ENCODE peak calls at places on chromosomes 16 and 17, in nine cellular contexts. One of them, this sample, is unnamed.

GRCh38 chr17:29643817-29644160 is 21.1 kb upstream of the CORO6 start:
- DNase-seq in tibial nerve: no peak
- DNase-seq in HepG2: no peak
- DNase-seq in H1: no peak
- DNase-seq in upper lobe of left lung: no peak
- DNase-seq in K562: no peak
- DNase-seq in A549: no peak
- DNase-seq in stomach: no peak
- DNase-seq in ovary: no peak
- DNase-seq in this sample: no peak

GRCh38 chr17:78723001-78723796 is 58.9 kb downstream of the CYTH1 start:
- DNase-seq in H1: peak; percentile 83
- DNase-seq in upper lobe of left lung: peak; percentile 65
- DNase-seq in K562: no peak
- DNase-seq in tibial nerve: no peak
- DNase-seq in HepG2: no peak
- DNase-seq in stomach: no peak
- DNase-seq in ovary: peak; percentile 76
- DNase-seq in A549: no peak
- DNase-seq in this sample: no peak

GRCh38 chr16:1466968-1467521 is 7.8 kb downstream of the CLCN7 start:
- DNase-seq in K562: no peak
- DNase-seq in A549: no peak
- DNase-seq in tibial nerve: no peak
- DNase-seq in ovary: no peak
- DNase-seq in H1: peak; percentile 37
- DNase-seq in upper lobe of left lung: peak; percentile 51
- DNase-seq in HepG2: no peak
- DNase-seq in stomach: no peak
- DNase-seq in this sample: no peak

GRCh38 chr17:31696184-31696602 is 162.9 kb downstream of the COPRS start:
- DNase-seq in K562: no peak
- DNase-seq in H1: peak; percentile 49
- DNase-seq in ovary: peak; percentile 42
- DNase-seq in HepG2: peak; percentile 50
- DNase-seq in A549: no peak
- DNase-seq in upper lobe of left lung: no peak
- DNase-seq in stomach: peak; percentile 74
- DNase-seq in tibial nerve: peak; percentile 72
- DNase-seq in this sample: peak; percentile 90

GRCh38 chr17:76527430-76528111 is 9.9 kb downstream of the CYGB start:
- DNase-seq in ovary: peak; percentile 86
- DNase-seq in K562: no peak
- DNase-seq in upper lobe of left lung: peak; percentile 84
- DNase-seq in tibial nerve: peak; percentile 73
- DNase-seq in stomach: peak; percentile 60
- DNase-seq in A549: no peak
- DNase-seq in H1: peak; percentile 78
- DNase-seq in HepG2: peak; percentile 80
- DNase-seq in this sample: no peak

GRCh38 chr16:1691956-1692355 is 13.9 kb downstream of the JPT2 start:
- DNase-seq in ovary: no peak
- DNase-seq in HepG2: no peak
- DNase-seq in H1: no peak
- DNase-seq in tibial nerve: no peak
- DNase-seq in A549: peak; percentile 82
- DNase-seq in K562: no peak
- DNase-seq in stomach: no peak
- DNase-seq in upper lobe of left lung: no peak
- DNase-seq in this sample: no peak

GRCh38 chr16:75343311-75343710 is 90.0 kb downstream of the CFDP1 start:
- DNase-seq in H1: no peak
- DNase-seq in HepG2: no peak
- DNase-seq in K562: no peak
- DNase-seq in ovary: no peak
- DNase-seq in upper lobe of left lung: no peak
- DNase-seq in stomach: no peak
- DNase-seq in tibial nerve: no peak
- DNase-seq in A549: no peak
- DNase-seq in this sample: no peak

GRCh38 chr16:86306811-86307517 is 203.4 kb upstream of the FOXF1 start:
- DNase-seq in HepG2: no peak
- DNase-seq in tibial nerve: no peak
- DNase-seq in upper lobe of left lung: no peak
- DNase-seq in A549: no peak
- DNase-seq in H1: no peak
- DNase-seq in K562: no peak
- DNase-seq in stomach: no peak
- DNase-seq in ovary: no peak
- DNase-seq in this sample: no peak

GRCh38 chr17:80169107-80169506 is 723 bp upstream of the CARD14 start:
- DNase-seq in tibial nerve: no peak
- DNase-seq in ovary: no peak
- DNase-seq in HepG2: no peak
- DNase-seq in stomach: no peak
- DNase-seq in H1: no peak
- DNase-seq in upper lobe of left lung: no peak
- DNase-seq in A549: no peak
- DNase-seq in K562: no peak
- DNase-seq in this sample: no peak

GRCh38 chr17:77893144-77894044 is 65.1 kb upstream of the TNRC6C start:
- DNase-seq in upper lobe of left lung: no peak
- DNase-seq in K562: no peak
- DNase-seq in HepG2: no peak
- DNase-seq in stomach: no peak
- DNase-seq in H1: no peak
- DNase-seq in tibial nerve: no peak
- DNase-seq in ovary: no peak
- DNase-seq in A549: no peak
- DNase-seq in this sample: no peak

GRCh38 chr16:9946022-9946720 is 236.1 kb downstream of the GRIN2A start:
- DNase-seq in ovary: no peak
- DNase-seq in tibial nerve: no peak
- DNase-seq in A549: no peak
- DNase-seq in stomach: no peak
- DNase-seq in upper lobe of left lung: no peak
- DNase-seq in K562: no peak
- DNase-seq in HepG2: no peak
- DNase-seq in H1: no peak
- DNase-seq in this sample: no peak

GRCh38 chr16:22721497-22722100 is 92.4 kb upstream of the HS3ST2 start:
- DNase-seq in K562: no peak
- DNase-seq in upper lobe of left lung: no peak
- DNase-seq in tibial nerve: no peak
- DNase-seq in stomach: no peak
- DNase-seq in ovary: no peak
- DNase-seq in H1: no peak
- DNase-seq in A549: no peak
- DNase-seq in HepG2: no peak
- DNase-seq in this sample: no peak
- TF ChIP-seq EP300 in K562: no peak
- TF ChIP-seq EP300 in upper lobe of left lung: no peak
- TF ChIP-seq EP300 in tibial nerve: no peak
- TF ChIP-seq EP300 in stomach: no peak
- TF ChIP-seq EP300 in ovary: no peak
- TF ChIP-seq EP300 in H1: no peak
- TF ChIP-seq EP300 in A549: no peak
- TF ChIP-seq EP300 in HepG2: no peak
- TF ChIP-seq EP300 in this sample: no peak

GRCh38 chr16:29806096-29806579 is at the start of gene MAZ:
- DNase-seq in K562: peak; percentile 95
- DNase-seq in tibial nerve: no peak
- DNase-seq in upper lobe of left lung: peak; percentile 95
- DNase-seq in A549: no peak
- DNase-seq in ovary: no peak
- DNase-seq in H1: no peak
- DNase-seq in HepG2: no peak
- DNase-seq in stomach: no peak
- DNase-seq in this sample: no peak

GRCh38 chr16:29807426-29808218 is 1.3 kb downstream of the MAZ start:
- DNase-seq in H1: peak; percentile 81
- DNase-seq in stomach: peak; percentile 89
- DNase-seq in HepG2: peak; percentile 81
- DNase-seq in ovary: peak; percentile 87
- DNase-seq in upper lobe of left lung: peak; percentile 95
- DNase-seq in tibial nerve: peak; percentile 82
- DNase-seq in A549: no peak
- DNase-seq in K562: peak; percentile 96
- DNase-seq in this sample: peak; percentile 94

GRCh38 chr16:29808219-29808900 is 2.0 kb downstream of the MAZ start:
- DNase-seq in ovary: peak; percentile 55
- DNase-seq in H1: no peak
- DNase-seq in upper lobe of left lung: peak; percentile 81
- DNase-seq in A549: no peak
- DNase-seq in tibial nerve: no peak
- DNase-seq in stomach: no peak
- DNase-seq in HepG2: no peak
- DNase-seq in K562: peak; percentile 48
- DNase-seq in this sample: no peak

GRCh38 chr16:29805232-29806095 is 865 bp upstream of the MAZ start:
- DNase-seq in A549: peak; percentile 84
- DNase-seq in tibial nerve: peak; percentile 97
- DNase-seq in ovary: peak; percentile 97
- DNase-seq in K562: peak; percentile 98
- DNase-seq in HepG2: peak; percentile 97
- DNase-seq in upper lobe of left lung: peak; percentile 99
- DNase-seq in stomach: peak; percentile 98
- DNase-seq in H1: peak; percentile 96
- DNase-seq in this sample: peak; percentile 99

DNA sequence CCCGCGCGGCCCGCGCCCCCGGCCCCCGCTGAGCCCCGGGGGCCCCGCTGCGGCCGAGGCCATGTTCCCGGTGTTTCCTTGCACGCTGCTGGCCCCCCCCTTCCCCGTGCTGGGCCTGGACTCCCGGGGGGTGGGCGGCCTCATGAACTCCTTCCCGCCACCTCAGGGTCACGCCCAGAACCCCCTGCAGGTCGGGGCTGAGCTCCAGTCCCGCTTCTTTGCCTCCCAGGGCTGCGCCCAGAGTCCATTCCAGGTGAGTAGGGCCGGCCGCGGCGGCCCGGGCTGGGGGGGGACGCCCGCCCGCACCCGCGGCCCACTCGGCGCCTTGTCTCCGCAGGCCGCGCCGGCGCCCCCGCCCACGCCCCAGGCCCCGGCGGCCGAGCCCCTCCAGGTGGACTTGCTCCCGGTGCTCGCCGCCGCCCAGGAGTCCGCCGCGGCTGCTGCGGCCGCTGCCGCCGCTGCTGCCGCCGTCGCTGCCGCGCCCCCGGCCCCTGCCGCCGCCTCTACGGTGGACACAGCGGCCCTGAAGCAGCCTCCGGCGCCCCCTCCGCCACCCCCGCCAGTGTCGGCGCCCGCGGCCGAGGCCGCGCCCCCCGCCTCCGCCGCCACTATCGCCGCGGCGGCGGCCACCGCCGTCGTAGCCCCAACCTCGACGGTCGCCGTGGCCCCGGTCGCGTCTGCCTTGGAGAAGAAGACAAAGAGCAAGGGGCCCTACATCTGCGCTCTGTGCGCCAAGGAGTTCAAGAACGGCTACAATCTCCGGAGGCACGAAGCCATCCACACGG is 504 bp downstream of the MAZ start:
- DNase-seq in upper lobe of left lung: peak; percentile 91
- DNase-seq in tibial nerve: no peak
- DNase-seq in stomach: peak; percentile 44
- DNase-seq in HepG2: peak; percentile 76
- DNase-seq in ovary: peak; percentile 80
- DNase-seq in A549: no peak
- DNase-seq in H1: peak; percentile 79
- DNase-seq in K562: peak; percentile 90
- DNase-seq in this sample: peak; percentile 83
- TF ChIP-seq EP300 in upper lobe of left lung: no peak
- TF ChIP-seq EP300 in tibial nerve: no peak
- TF ChIP-seq EP300 in stomach: no peak
- TF ChIP-seq EP300 in HepG2: no peak
- TF ChIP-seq EP300 in ovary: no peak
- TF ChIP-seq EP300 in A549: no peak
- TF ChIP-seq EP300 in H1: no peak
- TF ChIP-seq EP300 in K562: no peak
- TF ChIP-seq EP300 in this sample: no peak

DNA sequence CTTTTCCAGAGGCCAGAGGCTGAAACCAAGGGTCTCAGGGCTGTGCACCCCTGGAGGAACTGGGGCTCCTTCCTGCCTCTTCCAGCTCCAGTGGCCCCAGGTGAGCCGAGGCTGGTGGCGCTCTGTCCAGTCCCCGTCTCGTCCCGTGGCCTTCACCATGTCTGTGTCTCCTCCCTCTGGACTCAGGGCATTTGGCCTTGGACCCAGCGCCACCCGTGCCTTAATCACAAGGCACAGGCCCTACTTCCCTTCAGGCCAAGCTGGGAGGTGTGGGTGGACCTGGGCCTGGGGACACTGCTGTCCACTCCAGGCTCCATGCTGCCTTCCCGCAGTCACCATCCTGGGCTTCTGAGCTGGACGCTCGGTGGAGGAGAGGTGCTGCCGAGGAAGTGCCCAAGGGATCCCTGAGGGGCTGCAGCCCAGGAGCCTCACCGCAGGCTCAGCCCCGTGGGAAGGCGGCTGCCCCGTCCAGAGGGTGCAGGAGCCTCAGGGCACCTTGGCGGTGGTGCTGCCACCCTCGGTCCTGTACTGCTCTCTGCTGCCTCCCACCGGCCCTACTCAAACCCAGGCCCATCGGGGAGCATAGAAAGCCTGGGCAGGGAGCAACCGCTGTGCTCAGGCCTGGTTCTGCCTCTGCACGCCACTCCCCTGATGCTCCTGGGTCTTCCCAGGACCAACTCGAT is 9.6 kb upstream of the APRT start:
- DNase-seq in upper lobe of left lung: peak; percentile 72
- DNase-seq in H1: no peak
- DNase-seq in A549: no peak
- DNase-seq in HepG2: no peak
- DNase-seq in tibial nerve: no peak
- DNase-seq in K562: no peak
- DNase-seq in stomach: no peak
- DNase-seq in ovary: no peak
- DNase-seq in this sample: no peak
- TF ChIP-seq EP300 in upper lobe of left lung: no peak
- TF ChIP-seq EP300 in H1: no peak
- TF ChIP-seq EP300 in A549: no peak
- TF ChIP-seq EP300 in HepG2: no peak
- TF ChIP-seq EP300 in tibial nerve: no peak
- TF ChIP-seq EP300 in K562: no peak
- TF ChIP-seq EP300 in stomach: no peak
- TF ChIP-seq EP300 in ovary: no peak
- TF ChIP-seq EP300 in this sample: no peak

DNA sequence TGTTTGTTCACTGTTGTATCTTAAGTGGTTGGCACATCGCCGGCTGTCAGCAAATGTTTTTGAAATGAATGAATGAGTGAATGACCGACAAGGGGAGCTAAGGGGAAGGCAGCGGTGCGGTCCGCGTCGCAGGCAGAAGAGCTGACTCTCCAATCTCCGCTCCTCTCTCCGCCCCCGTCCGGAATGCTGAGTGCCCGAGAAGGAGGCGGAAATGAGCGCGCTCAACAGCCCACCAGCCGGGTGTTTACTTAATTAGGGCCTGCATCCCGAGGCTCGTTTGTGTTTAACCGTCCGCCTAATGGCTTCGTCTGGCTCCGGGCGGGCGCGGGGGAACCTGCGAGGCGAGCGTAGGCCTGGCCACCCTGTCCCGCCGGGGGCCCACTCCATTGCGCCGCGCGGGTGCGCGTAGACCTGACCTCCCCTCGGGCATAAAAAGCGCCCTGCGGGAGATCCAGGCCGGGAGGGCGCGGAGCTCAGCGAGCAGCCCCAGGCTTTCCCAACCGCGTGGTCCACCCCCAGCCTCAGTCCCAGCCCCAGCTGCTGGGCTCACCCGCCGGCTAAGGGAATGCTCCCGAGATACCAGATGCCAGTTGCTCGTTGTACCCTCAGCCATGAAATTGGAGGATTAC is 2.6 kb upstream of the CDH3 start:
- DNase-seq in A549: no peak
- DNase-seq in stomach: no peak
- DNase-seq in upper lobe of left lung: peak; percentile 85
- DNase-seq in tibial nerve: no peak
- DNase-seq in H1: peak; percentile 79
- DNase-seq in K562: no peak
- DNase-seq in ovary: peak; percentile 77
- DNase-seq in HepG2: no peak
- DNase-seq in this sample: no peak
- TF ChIP-seq EP300 in A549: no peak
- TF ChIP-seq EP300 in stomach: no peak
- TF ChIP-seq EP300 in upper lobe of left lung: no peak
- TF ChIP-seq EP300 in tibial nerve: no peak
- TF ChIP-seq EP300 in H1: no peak
- TF ChIP-seq EP300 in K562: no peak
- TF ChIP-seq EP300 in ovary: no peak
- TF ChIP-seq EP300 in HepG2: no peak
- TF ChIP-seq EP300 in this sample: no peak

This sample was measured in suprapubic skin.